ENCODE peak calls at places on chromosomes 1 and 21, in four cellular contexts. T is amniotic epithelial cell, K is DND-41, L is hippocampal formation. V is an unnamed sample.

GRCh38 chr1:228014235-228014930 is 7.6 kb downstream of the WNT3A start:
- DNase-seq in T (peak), K (no peak), L (peak), V (peak)

GRCh38 chr1:47941609-47942237 is 55.5 kb downstream of the TRABD2B start:
- DNase-seq in T (peak), K (no peak), L (no peak), V (peak)

GRCh38 chr1:23246274-23246673 is 29.0 kb upstream of the HTR1D start:
- DNase-seq in T (no peak), K (no peak), L (no peak), V (no peak)

GRCh38 chr1:113887392-113887767 is at the start of gene BCL2L15:
- DNase-seq in T (no peak), K (no peak), L (no peak), V (no peak)

GRCh38 chr1:34113887-34114286 is 51.1 kb downstream of the CSMD2 start:
- DNase-seq in T (peak), K (no peak), L (peak), V (no peak)

GRCh38 chr21:39633043-39633442 is 20.3 kb downstream of the B3GALT5 start:
- DNase-seq in T (peak), K (no peak), L (no peak), V (peak)

GRCh38 chr1:148160421-148161251 is 8.6 kb upstream of the NBPF11 start:
- DNase-seq in T (no peak), K (no peak), L (no peak), V (no peak)

GRCh38 chr21:43193088-43193650 is 24.4 kb downstream of the CRYAA start:
- DNase-seq in T (no peak), K (no peak), L (no peak), V (no peak)

GRCh38 chr1:204494281-204495077 is at the start of gene PIK3C2B:
- DNase-seq in T (peak), K (peak), L (peak), V (no peak)

GRCh38 chr21:29194847-29195246 is 64.4 kb downstream of the MAP3K7CL start:
- DNase-seq in T (peak), K (no peak), L (no peak), V (no peak)

GRCh38 chr1:37478451-37478871 is 4.1 kb downstream of the ZC3H12A start:
- DNase-seq in T (peak), K (no peak), L (no peak), V (no peak)

GRCh38 chr21:26684866-26685265 is 111.8 kb upstream of the CYYR1 start:
- DNase-seq in T (no peak), K (no peak), L (no peak), V (peak)

GRCh38 chr21:35479529-35479928 is 430.4 kb upstream of the RUNX1 start:
- DNase-seq in T (no peak), K (no peak), L (no peak), V (no peak)

GRCh38 chr1:66353207-66353606 is 180.7 kb upstream of the SGIP1 start:
- DNase-seq in T (no peak), K (no peak), L (peak), V (no peak)

GRCh38 chr1:47192458-47193384 is 2.9 kb upstream of the PDZK1IP1 start:
- DNase-seq in T (peak), K (peak), L (peak), V (no peak)

GRCh38 chr1:61237659-61238370 is 155.5 kb downstream of the NFIA start:
- DNase-seq in T (no peak), K (no peak), L (no peak), V (no peak)

GRCh38 chr1:145846191-145846590 is 761 bp downstream of the NUDT17 start:
- DNase-seq in T (peak), K (peak), L (no peak), V (no peak)

GRCh38 chr1:40980453-40981121 is 1.1 kb downstream of the CTPS1 start:
- DNase-seq in T (peak), K (peak), L (no peak), V (peak)

GRCh38 chr1:201213926-201214325 is 23.3 kb downstream of the IGFN1 start:
- DNase-seq in T (no peak), K (no peak), L (no peak), V (no peak)

GRCh38 chr1:234553241-234554156 is 56.5 kb downstream of the IRF2BP2 start:
- DNase-seq in T (peak), K (no peak), L (no peak), V (no peak)

GRCh38 chr21:25005388-25005787 is 601.9 kb downstream of the MRPL39 start:
- DNase-seq in T (no peak), K (no peak), L (no peak), V (no peak)

GRCh38 chr1:151047925-151048644 is 534 bp downstream of the C1orf56 start:
- DNase-seq in T (peak), K (peak), L (peak), V (no peak)

GRCh38 chr1:151047591-151047924 is at the start of gene C1orf56:
- DNase-seq in T (peak), K (peak), L (peak), V (no peak)

GRCh38 chr1:15110128-15110866 is 43.2 kb upstream of the TMEM51 start:
- DNase-seq in T (no peak), K (no peak), L (no peak), V (no peak)

GRCh38 chr1:29286194-29286767 is 50.0 kb downstream of the PTPRU start:
- DNase-seq in T (peak), K (no peak), L (no peak), V (no peak)

V was measured in epithelial cell of prostate.